ENCODE peak calls at places on chromosomes 7 and 10, in seven cellular contexts. One of them, this sample, is unnamed.

GRCh38 chr7:134948246-134948645 is 38.1 kb upstream of the AGBL3 start:
- DNase-seq in cardiac muscle cell: no peak
- DNase-seq in lower lobe of right lung: no peak
- DNase-seq in CD8-positive, alpha-beta T cell: no peak
- DNase-seq in spleen: no peak
- DNase-seq in dorsolateral prefrontal cortex: no peak
- DNase-seq in upper lobe of right lung: no peak
- DNase-seq in this sample: no peak

GRCh38 chr7:24946467-24946866 is 33.5 kb downstream of the OSBPL3 start:
- DNase-seq in cardiac muscle cell: no peak
- DNase-seq in lower lobe of right lung: no peak
- DNase-seq in CD8-positive, alpha-beta T cell: no peak
- DNase-seq in spleen: no peak
- DNase-seq in dorsolateral prefrontal cortex: no peak
- DNase-seq in upper lobe of right lung: no peak
- DNase-seq in this sample: no peak

GRCh38 chr7:24722386-24723177 is 34.7 kb downstream of the GSDME start:
- DNase-seq in cardiac muscle cell: peak
- DNase-seq in lower lobe of right lung: no peak
- DNase-seq in CD8-positive, alpha-beta T cell: peak
- DNase-seq in spleen: peak
- DNase-seq in dorsolateral prefrontal cortex: no peak
- DNase-seq in upper lobe of right lung: no peak
- DNase-seq in this sample: no peak

GRCh38 chr10:96588601-96589419 is 2.0 kb upstream of the TM9SF3 start:
- DNase-seq in cardiac muscle cell: no peak
- DNase-seq in lower lobe of right lung: no peak
- DNase-seq in CD8-positive, alpha-beta T cell: no peak
- DNase-seq in spleen: no peak
- DNase-seq in dorsolateral prefrontal cortex: no peak
- DNase-seq in upper lobe of right lung: no peak
- DNase-seq in this sample: no peak

GRCh38 chr10:121593267-121593666 is 5.0 kb downstream of the FGFR2 start:
- DNase-seq in cardiac muscle cell: no peak
- DNase-seq in lower lobe of right lung: no peak
- DNase-seq in CD8-positive, alpha-beta T cell: no peak
- DNase-seq in spleen: no peak
- DNase-seq in dorsolateral prefrontal cortex: no peak
- DNase-seq in upper lobe of right lung: peak
- DNase-seq in this sample: no peak

GRCh38 chr7:16989883-16990413 is 108.2 kb upstream of the AGR3 start:
- DNase-seq in cardiac muscle cell: no peak
- DNase-seq in lower lobe of right lung: peak
- DNase-seq in CD8-positive, alpha-beta T cell: no peak
- DNase-seq in spleen: no peak
- DNase-seq in dorsolateral prefrontal cortex: peak
- DNase-seq in upper lobe of right lung: peak
- DNase-seq in this sample: peak

GRCh38 chr7:100157334-100158228 is 942 bp downstream of the TRAPPC14 start:
- DNase-seq in cardiac muscle cell: peak
- DNase-seq in lower lobe of right lung: peak
- DNase-seq in CD8-positive, alpha-beta T cell: no peak
- DNase-seq in spleen: peak
- DNase-seq in dorsolateral prefrontal cortex: no peak
- DNase-seq in upper lobe of right lung: no peak
- DNase-seq in this sample: no peak

GRCh38 chr7:44471436-44471835 is 19.0 kb downstream of the NUDCD3 start:
- DNase-seq in cardiac muscle cell: no peak
- DNase-seq in lower lobe of right lung: no peak
- DNase-seq in CD8-positive, alpha-beta T cell: no peak
- DNase-seq in spleen: no peak
- DNase-seq in dorsolateral prefrontal cortex: no peak
- DNase-seq in upper lobe of right lung: no peak
- DNase-seq in this sample: no peak

GRCh38 chr10:37067576-37067975 is 57.8 kb upstream of the ANKRD30A start:
- DNase-seq in cardiac muscle cell: no peak
- DNase-seq in lower lobe of right lung: no peak
- DNase-seq in CD8-positive, alpha-beta T cell: no peak
- DNase-seq in spleen: no peak
- DNase-seq in dorsolateral prefrontal cortex: no peak
- DNase-seq in upper lobe of right lung: no peak
- DNase-seq in this sample: no peak

GRCh38 chr7:98903246-98903645 is 24.9 kb downstream of the TRRAP start:
- DNase-seq in cardiac muscle cell: no peak
- DNase-seq in lower lobe of right lung: no peak
- DNase-seq in CD8-positive, alpha-beta T cell: no peak
- DNase-seq in spleen: no peak
- DNase-seq in dorsolateral prefrontal cortex: no peak
- DNase-seq in upper lobe of right lung: no peak
- DNase-seq in this sample: no peak

DNA sequence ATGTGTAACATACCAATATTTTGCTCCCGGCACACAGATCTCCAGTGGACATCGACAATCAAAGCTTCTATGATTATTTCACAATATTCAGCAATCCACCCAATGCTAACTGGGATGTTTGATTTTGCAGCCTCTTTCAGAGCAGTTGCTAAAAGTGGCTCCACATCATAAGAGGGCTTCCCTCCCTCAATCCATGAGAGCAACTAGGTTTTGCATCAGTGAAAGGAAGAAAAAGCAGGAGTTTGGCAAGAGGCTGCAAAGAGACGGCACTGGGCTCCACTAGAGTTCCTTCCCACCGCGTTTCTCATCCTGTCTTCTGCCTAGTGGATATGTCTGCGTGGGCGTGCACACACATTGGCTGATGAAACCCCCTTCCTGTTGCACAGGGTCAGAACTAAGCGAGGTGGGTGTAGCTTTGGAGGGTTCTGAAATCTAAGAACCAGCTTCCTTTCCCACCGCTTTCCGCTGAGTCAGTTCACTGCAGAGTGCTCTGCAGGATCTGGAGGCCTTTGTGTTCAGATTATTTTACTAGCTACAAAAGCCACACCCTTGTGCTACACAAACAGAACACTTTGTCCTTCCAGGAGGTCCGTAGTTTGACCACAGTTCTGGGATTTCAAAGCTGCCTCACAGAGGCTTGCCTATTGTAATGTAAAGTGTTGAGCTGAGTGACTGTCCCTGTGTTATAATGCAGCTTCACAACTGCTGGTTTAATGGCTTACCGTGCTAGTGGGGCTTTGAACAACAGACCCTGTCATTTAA is 28.1 kb downstream of the ARL4A start:
- DNase-seq in cardiac muscle cell: peak
- DNase-seq in lower lobe of right lung: peak
- DNase-seq in CD8-positive, alpha-beta T cell: peak
- DNase-seq in spleen: peak
- DNase-seq in dorsolateral prefrontal cortex: peak
- DNase-seq in upper lobe of right lung: peak
- DNase-seq in this sample: no peak
- H3K27ac ChIP-seq in cardiac muscle cell: peak
- H3K27ac ChIP-seq in lower lobe of right lung: peak
- H3K27ac ChIP-seq in CD8-positive, alpha-beta T cell: no peak
- H3K27ac ChIP-seq in spleen: peak
- H3K27ac ChIP-seq in dorsolateral prefrontal cortex: peak
- H3K27ac ChIP-seq in upper lobe of right lung: peak
- H3K27ac ChIP-seq in this sample: peak

DNA sequence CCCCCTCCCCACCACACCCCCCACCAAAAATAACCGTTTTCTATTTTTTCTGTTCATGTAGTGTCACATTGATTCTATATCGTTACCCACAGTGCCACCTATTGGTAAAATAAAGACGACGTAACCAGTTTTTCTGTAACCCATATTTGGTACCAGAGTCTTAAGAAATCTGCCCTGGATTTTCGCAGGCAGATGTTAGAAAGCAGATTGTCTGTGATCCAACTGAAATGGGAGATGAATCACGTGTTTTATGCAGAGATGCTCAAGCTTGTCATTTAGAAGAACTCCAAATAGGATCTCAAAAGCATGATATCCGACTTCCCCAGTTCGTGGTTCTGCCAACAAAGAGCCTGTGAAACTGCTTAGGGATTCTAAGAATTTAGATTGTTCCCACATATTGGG is 261.1 kb upstream of the CSTF2T start:
- DNase-seq in cardiac muscle cell: peak
- DNase-seq in lower lobe of right lung: no peak
- DNase-seq in CD8-positive, alpha-beta T cell: no peak
- DNase-seq in spleen: no peak
- DNase-seq in dorsolateral prefrontal cortex: no peak
- DNase-seq in upper lobe of right lung: no peak
- DNase-seq in this sample: no peak
- TF ChIP-seq CTCF in cardiac muscle cell: peak
- TF ChIP-seq CTCF in lower lobe of right lung: peak
- TF ChIP-seq CTCF in CD8-positive, alpha-beta T cell: peak
- TF ChIP-seq CTCF in spleen: peak
- TF ChIP-seq CTCF in dorsolateral prefrontal cortex: peak
- TF ChIP-seq CTCF in upper lobe of right lung: peak
- TF ChIP-seq CTCF in this sample: peak

GRCh38 chr7:94092980-94093379 is 88.8 kb upstream of the BET1 start:
- DNase-seq in cardiac muscle cell: no peak
- DNase-seq in lower lobe of right lung: no peak
- DNase-seq in CD8-positive, alpha-beta T cell: no peak
- DNase-seq in spleen: no peak
- DNase-seq in dorsolateral prefrontal cortex: no peak
- DNase-seq in upper lobe of right lung: no peak
- DNase-seq in this sample: no peak

GRCh38 chr7:94087664-94088352 is 83.7 kb upstream of the BET1 start:
- DNase-seq in cardiac muscle cell: peak
- DNase-seq in lower lobe of right lung: no peak
- DNase-seq in CD8-positive, alpha-beta T cell: peak
- DNase-seq in spleen: no peak
- DNase-seq in dorsolateral prefrontal cortex: no peak
- DNase-seq in upper lobe of right lung: no peak
- DNase-seq in this sample: peak

GRCh38 chr7:94088560-94088959 is 84.4 kb upstream of the BET1 start:
- DNase-seq in cardiac muscle cell: no peak
- DNase-seq in lower lobe of right lung: no peak
- DNase-seq in CD8-positive, alpha-beta T cell: no peak
- DNase-seq in spleen: no peak
- DNase-seq in dorsolateral prefrontal cortex: no peak
- DNase-seq in upper lobe of right lung: no peak
- DNase-seq in this sample: no peak

GRCh38 chr7:94094298-94094697 is 90.1 kb upstream of the BET1 start:
- DNase-seq in cardiac muscle cell: no peak
- DNase-seq in lower lobe of right lung: no peak
- DNase-seq in CD8-positive, alpha-beta T cell: no peak
- DNase-seq in spleen: no peak
- DNase-seq in dorsolateral prefrontal cortex: no peak
- DNase-seq in upper lobe of right lung: no peak
- DNase-seq in this sample: no peak

DNA sequence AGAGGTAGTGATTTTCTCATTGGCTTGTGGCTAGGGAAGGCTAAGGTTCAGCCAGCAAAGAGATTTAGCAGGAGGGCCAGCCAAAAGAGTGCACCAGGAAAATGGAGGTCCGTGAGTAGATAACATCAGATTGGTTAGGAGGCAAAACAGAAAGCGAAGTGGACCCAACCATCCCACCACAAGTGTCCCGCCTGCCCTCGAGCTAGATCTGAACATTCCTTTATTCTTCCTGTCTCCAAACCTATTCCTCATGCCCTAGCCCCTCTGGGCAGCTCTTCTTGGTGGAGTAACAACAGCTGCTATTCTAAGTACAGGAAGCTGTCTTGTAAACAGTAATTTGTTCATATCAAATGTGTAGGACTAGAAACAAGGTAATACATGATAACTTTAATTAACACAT is 85.7 kb upstream of the BET1 start:
- DNase-seq in cardiac muscle cell: no peak
- DNase-seq in lower lobe of right lung: no peak
- DNase-seq in CD8-positive, alpha-beta T cell: no peak
- DNase-seq in spleen: no peak
- DNase-seq in dorsolateral prefrontal cortex: no peak
- DNase-seq in upper lobe of right lung: no peak
- DNase-seq in this sample: no peak
- H3K4me3 ChIP-seq in cardiac muscle cell: no peak
- H3K4me3 ChIP-seq in lower lobe of right lung: no peak
- H3K4me3 ChIP-seq in CD8-positive, alpha-beta T cell: no peak
- H3K4me3 ChIP-seq in spleen: no peak
- H3K4me3 ChIP-seq in dorsolateral prefrontal cortex: no peak
- H3K4me3 ChIP-seq in upper lobe of right lung: no peak
- H3K4me3 ChIP-seq in this sample: no peak

DNA sequence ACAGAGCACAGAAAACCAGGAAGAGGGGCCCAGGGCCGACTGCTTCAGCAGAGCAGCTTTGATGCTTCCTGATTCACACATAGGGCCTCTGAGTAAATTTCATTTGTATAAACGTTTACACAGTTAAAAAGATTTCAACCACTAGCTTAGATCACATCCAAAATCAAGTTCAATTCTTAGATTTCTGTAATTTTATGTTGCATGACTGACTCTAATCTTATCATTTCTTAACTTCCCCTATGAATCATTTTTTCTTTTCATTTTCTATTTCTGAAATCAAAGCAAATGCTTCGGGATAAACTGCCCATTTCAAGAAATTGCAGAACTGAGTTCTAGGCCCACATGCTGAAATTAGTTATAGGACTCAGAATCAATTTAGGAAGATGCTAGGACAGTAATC is 224.7 kb downstream of the INHBA start:
- DNase-seq in cardiac muscle cell: no peak
- DNase-seq in lower lobe of right lung: no peak
- DNase-seq in CD8-positive, alpha-beta T cell: no peak
- DNase-seq in spleen: no peak
- DNase-seq in dorsolateral prefrontal cortex: no peak
- DNase-seq in upper lobe of right lung: no peak
- DNase-seq in this sample: no peak
- H3K27ac ChIP-seq in cardiac muscle cell: no peak
- H3K27ac ChIP-seq in lower lobe of right lung: no peak
- H3K27ac ChIP-seq in CD8-positive, alpha-beta T cell: no peak
- H3K27ac ChIP-seq in spleen: no peak
- H3K27ac ChIP-seq in dorsolateral prefrontal cortex: no peak
- H3K27ac ChIP-seq in upper lobe of right lung: no peak
- H3K27ac ChIP-seq in this sample: no peak

GRCh38 chr10:130341325-130341724 is 205.1 kb downstream of the GLRX3 start:
- DNase-seq in cardiac muscle cell: peak
- DNase-seq in lower lobe of right lung: no peak
- DNase-seq in CD8-positive, alpha-beta T cell: no peak
- DNase-seq in spleen: no peak
- DNase-seq in dorsolateral prefrontal cortex: no peak
- DNase-seq in upper lobe of right lung: no peak
- DNase-seq in this sample: peak
- TF ChIP-seq CTCF in cardiac muscle cell: no peak
- TF ChIP-seq CTCF in lower lobe of right lung: peak
- TF ChIP-seq CTCF in CD8-positive, alpha-beta T cell: no peak
- TF ChIP-seq CTCF in spleen: peak
- TF ChIP-seq CTCF in dorsolateral prefrontal cortex: peak
- TF ChIP-seq CTCF in upper lobe of right lung: peak
- TF ChIP-seq CTCF in this sample: peak

DNA sequence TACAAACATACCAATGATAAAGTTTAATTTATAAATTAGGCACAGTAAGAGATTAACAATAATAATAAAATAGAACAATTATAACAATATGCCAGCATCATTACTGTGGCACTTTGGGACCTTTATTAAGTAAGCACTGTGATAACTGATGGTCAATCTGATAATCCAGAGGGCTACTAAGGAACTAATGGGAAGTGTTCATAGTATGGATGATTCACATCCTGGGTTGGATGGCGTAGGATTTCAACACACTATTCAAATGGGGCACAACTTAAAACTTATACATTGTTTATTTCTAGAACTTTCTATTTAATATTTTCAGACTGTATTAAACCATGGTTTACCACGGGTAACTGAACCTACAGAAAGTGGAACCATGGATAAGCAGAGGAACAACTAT is 90.8 kb downstream of the KIF20B start:
- DNase-seq in cardiac muscle cell: no peak
- DNase-seq in lower lobe of right lung: no peak
- DNase-seq in CD8-positive, alpha-beta T cell: no peak
- DNase-seq in spleen: no peak
- DNase-seq in dorsolateral prefrontal cortex: no peak
- DNase-seq in upper lobe of right lung: no peak
- DNase-seq in this sample: no peak
- H3K4me3 ChIP-seq in cardiac muscle cell: no peak
- H3K4me3 ChIP-seq in lower lobe of right lung: no peak
- H3K4me3 ChIP-seq in CD8-positive, alpha-beta T cell: no peak
- H3K4me3 ChIP-seq in spleen: no peak
- H3K4me3 ChIP-seq in dorsolateral prefrontal cortex: no peak
- H3K4me3 ChIP-seq in upper lobe of right lung: no peak
- H3K4me3 ChIP-seq in this sample: no peak

This sample was measured in pancreas.